ENCODE peak calls at places on chromosome 6, in five cellular contexts. I is lower leg skin; J is CD4-positive, alpha-beta memory T cell; Y is activated CD4-positive, CD25-positive, alpha-beta regulatory T cell; D is GM04503. U is an unnamed sample.

GRCh38 chr6:40308533-40309306 is 278.4 kb downstream of the LRFN2 start:
- DNase-seq in J (no peak), D (peak; percentile 5), I (peak; percentile 43), Y (peak; percentile 11), U (peak; percentile 3)

GRCh38 chr6:35449287-35449881 is 2.8 kb upstream of the FANCE start:
- DNase-seq in J (no peak), I (no peak), D (no peak), Y (no peak), U (no peak)

GRCh38 chr6:12113190-12113578 is 101.1 kb downstream of the HIVEP1 start:
- DNase-seq in I (no peak), D (no peak), J (no peak), Y (no peak), U (peak; percentile 60)

GRCh38 chr6:96276326-96276725 is 245.3 kb upstream of the UFL1 start:
- DNase-seq in D (no peak), Y (no peak), J (no peak), I (no peak), U (no peak)

GRCh38 chr6:150142657-150143501 is at the start of gene PPP1R14C:
- DNase-seq in I (no peak), J (no peak), Y (no peak), D (no peak), U (no peak)

GRCh38 chr6:25193147-25193864 is 85.9 kb upstream of the CARMIL1 start:
- DNase-seq in D (peak; percentile 89), J (no peak), Y (no peak), I (peak; percentile 70), U (peak; percentile 91)

GRCh38 chr6:154292855-154293519 is 63.6 kb downstream of the IPCEF1 start:
- DNase-seq in I (no peak), Y (no peak), D (peak; percentile 22), J (no peak), U (peak; percentile 49)

GRCh38 chr6:41636803-41637178 is 1.5 kb upstream of the MDFI start:
- DNase-seq in I (peak; percentile 55), D (no peak), Y (no peak), J (no peak), U (no peak)

U was measured in HS-5.